ENCODE peak calls at places on chromosomes 5 and 9, in eight cellular contexts. One of them, this sample, is unnamed.

GRCh38 chr9:14238044-14238443 is 75.9 kb downstream of the NFIB start:
- DNase-seq in NCI-H526 treated with DMSO at 0.1 percent for 48 hours: no peak
- DNase-seq in iPS DF 19.7: no peak
- DNase-seq in LoVo: peak
- DNase-seq in HT-29: peak
- DNase-seq in IMR-90: peak
- DNase-seq in heart left ventricle: no peak
- DNase-seq in fibroblast of the aortic adventitia: no peak
- DNase-seq in this sample: peak

GRCh38 chr5:38601133-38601842 is 44.8 kb upstream of the LIFR start:
- DNase-seq in NCI-H526 treated with DMSO at 0.1 percent for 48 hours: no peak
- DNase-seq in iPS DF 19.7: no peak
- DNase-seq in LoVo: no peak
- DNase-seq in HT-29: no peak
- DNase-seq in IMR-90: no peak
- DNase-seq in heart left ventricle: peak
- DNase-seq in fibroblast of the aortic adventitia: peak
- DNase-seq in this sample: no peak

GRCh38 chr9:131733601-131734061 is 6.2 kb downstream of the RAPGEF1 start:
- DNase-seq in NCI-H526 treated with DMSO at 0.1 percent for 48 hours: peak
- DNase-seq in iPS DF 19.7: no peak
- DNase-seq in LoVo: peak
- DNase-seq in HT-29: peak
- DNase-seq in IMR-90: peak
- DNase-seq in heart left ventricle: peak
- DNase-seq in fibroblast of the aortic adventitia: peak
- DNase-seq in this sample: no peak

GRCh38 chr5:128290152-128290858 is 206.7 kb downstream of the SLC12A2 start:
- DNase-seq in NCI-H526 treated with DMSO at 0.1 percent for 48 hours: no peak
- DNase-seq in iPS DF 19.7: no peak
- DNase-seq in LoVo: no peak
- DNase-seq in HT-29: no peak
- DNase-seq in IMR-90: peak
- DNase-seq in heart left ventricle: no peak
- DNase-seq in fibroblast of the aortic adventitia: peak
- DNase-seq in this sample: no peak

GRCh38 chr9:8856686-8857329 is 1057.2 kb upstream of the DMAC1 start:
- DNase-seq in NCI-H526 treated with DMSO at 0.1 percent for 48 hours: no peak
- DNase-seq in iPS DF 19.7: no peak
- DNase-seq in LoVo: no peak
- DNase-seq in HT-29: no peak
- DNase-seq in IMR-90: no peak
- DNase-seq in heart left ventricle: no peak
- DNase-seq in fibroblast of the aortic adventitia: peak
- DNase-seq in this sample: no peak

GRCh38 chr5:103829585-103829984 is 267.0 kb upstream of the NUDT12 start:
- DNase-seq in NCI-H526 treated with DMSO at 0.1 percent for 48 hours: no peak
- DNase-seq in iPS DF 19.7: no peak
- DNase-seq in LoVo: no peak
- DNase-seq in HT-29: peak
- DNase-seq in IMR-90: no peak
- DNase-seq in heart left ventricle: no peak
- DNase-seq in fibroblast of the aortic adventitia: no peak
- DNase-seq in this sample: no peak

GRCh38 chr9:95092321-95093072 is 225.0 kb downstream of the FANCC start:
- DNase-seq in NCI-H526 treated with DMSO at 0.1 percent for 48 hours: no peak
- DNase-seq in iPS DF 19.7: no peak
- DNase-seq in LoVo: peak
- DNase-seq in HT-29: peak
- DNase-seq in IMR-90: peak
- DNase-seq in heart left ventricle: peak
- DNase-seq in fibroblast of the aortic adventitia: peak
- DNase-seq in this sample: no peak

GRCh38 chr5:122673343-122673742 is 101.5 kb upstream of the SNX2 start:
- DNase-seq in NCI-H526 treated with DMSO at 0.1 percent for 48 hours: no peak
- DNase-seq in iPS DF 19.7: no peak
- DNase-seq in LoVo: no peak
- DNase-seq in HT-29: no peak
- DNase-seq in IMR-90: no peak
- DNase-seq in heart left ventricle: peak
- DNase-seq in fibroblast of the aortic adventitia: peak
- DNase-seq in this sample: no peak

GRCh38 chr9:101486693-101487442 is 46.8 kb upstream of the RNF20 start:
- DNase-seq in NCI-H526 treated with DMSO at 0.1 percent for 48 hours: peak
- DNase-seq in iPS DF 19.7: no peak
- DNase-seq in LoVo: peak
- DNase-seq in HT-29: no peak
- DNase-seq in IMR-90: peak
- DNase-seq in heart left ventricle: peak
- DNase-seq in fibroblast of the aortic adventitia: peak
- DNase-seq in this sample: no peak

GRCh38 chr9:20340161-20340861 is 282.0 kb downstream of the MLLT3 start:
- DNase-seq in NCI-H526 treated with DMSO at 0.1 percent for 48 hours: no peak
- DNase-seq in iPS DF 19.7: no peak
- DNase-seq in LoVo: no peak
- DNase-seq in HT-29: no peak
- DNase-seq in IMR-90: no peak
- DNase-seq in heart left ventricle: no peak
- DNase-seq in fibroblast of the aortic adventitia: no peak
- DNase-seq in this sample: no peak

GRCh38 chr5:78803386-78803785 is 154.8 kb upstream of the LHFPL2 start:
- DNase-seq in NCI-H526 treated with DMSO at 0.1 percent for 48 hours: no peak
- DNase-seq in iPS DF 19.7: no peak
- DNase-seq in LoVo: no peak
- DNase-seq in HT-29: no peak
- DNase-seq in IMR-90: no peak
- DNase-seq in heart left ventricle: peak
- DNase-seq in fibroblast of the aortic adventitia: peak
- DNase-seq in this sample: no peak

This sample was measured in HepG2.